ENCODE peak calls at places on chromosomes 3 and 15, in seven cellular contexts. R, Y, E, S, O, C and Q are unnamed samples.

GRCh38 chr15:63203451-63204090 is 14.2 kb downstream of the RAB8B start:
- DNase-seq in R (no peak), Y (no peak), E (no peak), S (no peak), O (no peak), C (peak; percentile 66), Q (no peak)

GRCh38 chr3:159620873-159621272 is 367.8 kb upstream of the IL12A start:
- DNase-seq in R (no peak), Y (no peak), E (no peak), S (no peak), O (peak; percentile 35), C (no peak), Q (no peak)

GRCh38 chr15:52503788-52504496 is 24.7 kb downstream of the MYO5A start:
- DNase-seq in R (no peak), Y (no peak), E (no peak), S (peak; percentile 51), O (no peak), C (no peak), Q (no peak)

GRCh38 chr3:55742027-55742710 is 255.1 kb upstream of the WNT5A start:
- DNase-seq in R (no peak), Y (no peak), E (no peak), S (no peak), O (no peak), C (no peak), Q (no peak)

GRCh38 chr3:136042608-136043221 is 77.2 kb downstream of the PPP2R3A start:
- DNase-seq in R (peak; percentile 35), Y (no peak), E (peak; percentile 53), S (no peak), O (peak; percentile 37), C (peak; percentile 21), Q (peak; percentile 30)

GRCh38 chr3:159791336-159791735 is 197.3 kb upstream of the IL12A start:
- DNase-seq in R (no peak), Y (peak; percentile 48), E (no peak), S (no peak), O (no peak), C (no peak), Q (no peak)

GRCh38 chr15:73936181-73936580 is 9.9 kb downstream of the LOXL1 start:
- DNase-seq in R (no peak), Y (no peak), E (peak; percentile 70), S (no peak), O (no peak), C (no peak), Q (no peak)

GRCh38 chr3:17847156-17847555 is 104.7 kb upstream of the TBC1D5 start:
- DNase-seq in R (no peak), Y (no peak), E (no peak), S (no peak), O (no peak), C (no peak), Q (no peak)

GRCh38 chr15:66588537-66588936 is 22.7 kb upstream of the LCTL start:
- DNase-seq in R (no peak), Y (peak; percentile 83), E (no peak), S (no peak), O (no peak), C (peak; percentile 47), Q (no peak)

GRCh38 chr15:60507596-60508424 is 28.9 kb upstream of the ICE2 start:
- DNase-seq in R (peak; percentile 43), Y (peak; percentile 54), E (peak; percentile 60), S (peak; percentile 83), O (peak; percentile 54), C (peak; percentile 60), Q (peak; percentile 48)

GRCh38 chr3:178558637-178559036 is 22.4 kb downstream of the KCNMB2 start:
- DNase-seq in R (no peak), Y (no peak), E (no peak), S (no peak), O (no peak), C (no peak), Q (no peak)

GRCh38 chr15:69074011-69074842 is 59.7 kb downstream of the NOX5 start:
- DNase-seq in R (peak; percentile 20), Y (peak; percentile 81), E (peak; percentile 82), S (no peak), O (no peak), C (no peak), Q (peak; percentile 72)

GRCh38 chr3:44065741-44066140 is 175.9 kb upstream of the TOPAZ1 start:
- DNase-seq in R (no peak), Y (no peak), E (peak; percentile 63), S (no peak), O (no peak), C (no peak), Q (no peak)

GRCh38 chr3:174325834-174326705 is 533.1 kb upstream of the NAALADL2 start:
- DNase-seq in R (no peak), Y (no peak), E (no peak), S (no peak), O (no peak), C (no peak), Q (no peak)

GRCh38 chr3:156218353-156218744 is 98.0 kb downstream of the KCNAB1 start:
- DNase-seq in R (peak; percentile 24), Y (no peak), E (no peak), S (no peak), O (no peak), C (no peak), Q (no peak)

GRCh38 chr3:151379083-151379734 is 5.3 kb downstream of the P2RY12 start:
- DNase-seq in R (peak; percentile 6), Y (peak; percentile 63), E (peak; percentile 8), S (no peak), O (peak; percentile 10), C (no peak), Q (peak; percentile 28)

GRCh38 chr15:50786468-50786867 is 21.0 kb upstream of the SPPL2A start:
- DNase-seq in R (no peak), Y (no peak), E (no peak), S (no peak), O (no peak), C (no peak), Q (no peak)

GRCh38 chr15:68428431-68428940 is 3.5 kb downstream of the ITGA11 start:
- DNase-seq in R (no peak), Y (no peak), E (no peak), S (no peak), O (no peak), C (no peak), Q (no peak)

GRCh38 chr15:73924258-73924921 is 1.9 kb upstream of the LOXL1 start:
- DNase-seq in R (no peak), Y (peak; percentile 55), E (no peak), S (no peak), O (no peak), C (no peak), Q (no peak)

GRCh38 chr15:81877533-81878227 is 168.1 kb downstream of the MEX3B start:
- DNase-seq in R (no peak), Y (no peak), E (no peak), S (no peak), O (no peak), C (no peak), Q (no peak)

GRCh38 chr15:82599862-82600261 is 47.3 kb downstream of the CPEB1 start:
- DNase-seq in R (no peak), Y (no peak), E (no peak), S (no peak), O (no peak), C (no peak), Q (no peak)

GRCh38 chr15:54066403-54066802 is 88.2 kb downstream of the UNC13C start:
- DNase-seq in R (no peak), Y (no peak), E (no peak), S (no peak), O (no peak), C (no peak), Q (no peak)

GRCh38 chr15:88872706-88873105 is 22.6 kb downstream of the HAPLN3 start:
- DNase-seq in R (no peak), Y (no peak), E (no peak), S (no peak), O (no peak), C (no peak), Q (no peak)

GRCh38 chr3:122200681-122201080 is 17.2 kb downstream of the CASR start:
- DNase-seq in R (no peak), Y (no peak), E (no peak), S (no peak), O (no peak), C (no peak), Q (no peak)

GRCh38 chr15:76190767-76191538 is 120.3 kb downstream of the ETFA start:
- DNase-seq in R (peak; percentile 67), Y (peak; percentile 91), E (peak; percentile 93), S (peak; percentile 43), O (peak; percentile 46), C (peak; percentile 87), Q (peak; percentile 69)

GRCh38 chr3:159929894-159930235 is 58.8 kb upstream of the IL12A start:
- DNase-seq in R (no peak), Y (no peak), E (no peak), S (no peak), O (no peak), C (no peak), Q (no peak)

GRCh38 chr15:84752195-84752594 is 3.8 kb downstream of the ZNF592 start:
- DNase-seq in R (peak; percentile 63), Y (no peak), E (no peak), S (no peak), O (no peak), C (no peak), Q (no peak)
- H3K4me1 ChIP-seq in R (peaks cover 76% of the 10 kb centered on the region), Y (peaks cover 16% of the 10 kb centered on the region), E (peaks cover 7% of the 10 kb centered on the region), S (peaks cover 14% of the 10 kb centered on the region), O (peaks cover 26% of the 10 kb centered on the region), C (peaks cover 19% of the 10 kb centered on the region), Q (no peaks in the 10 kb centered on the region)

DNA sequence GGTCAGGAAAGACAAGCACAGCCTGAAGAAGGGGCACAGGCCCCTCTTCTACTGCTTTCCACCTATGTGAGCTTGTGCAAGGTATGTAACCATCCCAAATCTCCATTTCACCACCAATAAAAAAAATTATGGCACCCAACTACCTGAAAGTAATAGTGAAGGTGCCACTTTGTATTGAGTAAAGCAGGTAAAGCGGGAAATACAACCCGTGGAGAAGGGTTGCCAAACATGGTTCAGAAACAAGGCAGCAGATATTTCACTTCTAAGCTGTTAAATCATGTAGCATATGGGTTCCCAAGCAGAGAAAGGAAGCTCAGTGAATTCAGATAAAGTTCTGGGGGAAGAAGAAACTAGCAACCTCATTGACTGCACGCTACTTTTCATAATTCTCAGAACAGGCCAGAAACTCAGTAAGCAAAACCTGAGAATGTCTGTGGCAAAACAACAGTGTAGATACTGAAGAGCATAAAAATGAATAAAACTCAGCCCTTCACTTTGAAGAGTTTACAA is 4.1 kb downstream of the PLOD2 start:
- DNase-seq in R (no peak), Y (no peak), E (no peak), S (no peak), O (no peak), C (no peak), Q (no peak)
- TF ChIP-seq YY1 in R (no peak), Y (no peak), E (no peak), S (no peak), O (no peak), C (no peak), Q (no peak)

GRCh38 chr3:31767920-31768319 is 213.1 kb downstream of the OSBPL10 start:
- DNase-seq in R (no peak), Y (no peak), E (no peak), S (no peak), O (no peak), C (no peak), Q (no peak)
- H3K4me1 ChIP-seq in R (peaks cover 27% of the 10 kb centered on the region), Y (no peaks in the 10 kb centered on the region), E (no peaks in the 10 kb centered on the region), S (no peaks in the 10 kb centered on the region), O (no peaks in the 10 kb centered on the region), C (no peaks in the 10 kb centered on the region), Q (no peaks in the 10 kb centered on the region)

DNA sequence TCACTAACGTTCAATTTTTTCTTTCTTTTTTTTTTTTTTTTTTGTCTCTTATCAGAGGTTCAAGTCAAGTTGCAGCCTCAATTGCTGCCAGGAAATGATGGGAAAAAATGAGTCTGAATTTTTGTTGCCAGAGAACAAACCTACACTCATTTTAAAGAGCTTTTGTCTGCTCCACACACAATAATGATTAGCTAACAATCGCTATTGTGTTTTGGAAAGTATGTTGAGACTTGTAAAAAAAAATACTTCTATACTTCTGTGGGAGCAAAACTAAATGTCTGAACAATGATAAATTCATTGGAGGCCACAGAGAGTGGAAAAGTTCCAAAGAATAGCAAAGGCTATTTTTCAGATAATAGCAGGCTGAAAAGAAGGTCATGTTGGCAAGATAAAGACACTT is 176.3 kb upstream of the LMCD1 start:
- DNase-seq in R (no peak), Y (no peak), E (no peak), S (no peak), O (no peak), C (no peak), Q (no peak)
- TF ChIP-seq YY1 in R (no peak), Y (no peak), E (no peak), S (no peak), O (no peak), C (no peak), Q (no peak)